ENCODE peak calls at places on chromosomes 16 and 17, in nine cellular contexts. R is gastrocnemius medialis, L is fibroblast of gingiva, E is DMS153, F is T-helper 2 cell, K is RWPE1, Z is left colon, Q is NCI-H1105, Y is choroid plexus epithelial cell. A is an unnamed sample.

GRCh38 chr17:66727634-66728570 is 107.0 kb upstream of the CACNG5 start:
- DNase-seq in E (peak), Q (peak), Y (peak), R (no peak), F (peak), Z (peak), L (peak), K (peak), A (no peak)

GRCh38 chr17:82863941-82864720 is 24.3 kb upstream of the ZNF750 start:
- DNase-seq in Y (peak), L (peak), R (peak), F (peak), K (no peak), E (no peak), Z (no peak), Q (no peak), A (peak)

GRCh38 chr17:48483471-48484131 is 47.2 kb downstream of the HOXB1 start:
- DNase-seq in E (no peak), Y (peak), F (peak), L (peak), K (peak), Z (no peak), Q (no peak), R (no peak), A (peak)

GRCh38 chr17:6454495-6455320 is 10.5 kb downstream of the PIMREG start:
- DNase-seq in R (no peak), Z (no peak), Y (no peak), K (no peak), F (no peak), E (no peak), Q (no peak), L (no peak), A (no peak)

GRCh38 chr16:68179855-68180254 is 56.1 kb downstream of the ESRP2 start:
- DNase-seq in F (no peak), Y (no peak), E (no peak), K (no peak), Z (no peak), Q (no peak), R (no peak), L (no peak), A (no peak)

GRCh38 chr17:63774982-63775290 is 966 bp downstream of the DDX42 start:
- DNase-seq in L (no peak), Z (no peak), Y (no peak), Q (no peak), E (no peak), R (no peak), K (no peak), F (no peak), A (no peak)

GRCh38 chr16:69613283-69614154 is 47.8 kb downstream of the NFAT5 start:
- DNase-seq in E (peak), Q (no peak), Y (peak), F (no peak), R (peak), L (peak), Z (no peak), K (peak), A (no peak)

GRCh38 chr17:81863833-81864768 is 3.8 kb upstream of the P4HB start:
- DNase-seq in Z (no peak), R (no peak), K (no peak), F (no peak), Y (no peak), Q (no peak), E (no peak), L (no peak), A (no peak)

GRCh38 chr16:70706948-70707465 is 21.2 kb upstream of the MTSS2 start:
- DNase-seq in Q (no peak), R (no peak), E (no peak), Y (peak), Z (no peak), K (peak), F (no peak), L (peak), A (peak)

GRCh38 chr16:3659200-3659599 is 4.7 kb downstream of the DNASE1 start:
- DNase-seq in Z (no peak), R (no peak), K (no peak), Y (peak), F (no peak), L (peak), Q (no peak), E (no peak), A (no peak)

GRCh38 chr16:85082553-85083050 is 29.7 kb downstream of the CIBAR2 start:
- DNase-seq in K (no peak), Q (peak), Z (no peak), R (peak), E (no peak), F (no peak), Y (no peak), L (no peak), A (no peak)

GRCh38 chr17:50882851-50883250 is 16.7 kb upstream of the TOB1 start:
- DNase-seq in Z (no peak), R (no peak), Y (peak), L (no peak), K (peak), Q (no peak), F (no peak), E (no peak), A (no peak)

GRCh38 chr16:12173121-12173520 is 196.6 kb downstream of the SNX29 start:
- DNase-seq in R (no peak), Z (no peak), E (no peak), Y (no peak), Q (no peak), F (no peak), L (no peak), K (no peak), A (no peak)

GRCh38 chr16:68396481-68396880 is 51.8 kb downstream of the SMPD3 start:
- DNase-seq in F (peak), Q (no peak), K (peak), Z (peak), E (peak), Y (peak), L (peak), R (no peak), A (no peak)

GRCh38 chr16:27232061-27232841 is 28.9 kb downstream of the KDM8 start:
- DNase-seq in L (no peak), Z (peak), Q (no peak), F (no peak), E (no peak), Y (no peak), K (no peak), R (no peak), A (no peak)

GRCh38 chr16:75506567-75506966 is 11.3 kb upstream of the CHST6 start:
- DNase-seq in R (peak), E (peak), K (peak), Z (no peak), L (peak), Q (no peak), F (no peak), Y (peak), A (no peak)

GRCh38 chr17:40486513-40487370 is 14.7 kb downstream of the TNS4 start:
- DNase-seq in K (no peak), R (no peak), Q (no peak), Y (peak), F (no peak), E (no peak), Z (no peak), L (peak), A (no peak)

GRCh38 chr17:47967607-47968252 is 3.2 kb upstream of the CDK5RAP3 start:
- DNase-seq in E (no peak), R (no peak), Z (peak), L (peak), F (no peak), Q (no peak), K (peak), Y (peak), A (no peak)

GRCh38 chr17:80750263-80750662 is 205.6 kb downstream of the RPTOR start:
- DNase-seq in Z (no peak), Y (no peak), L (no peak), F (no peak), K (no peak), R (no peak), Q (no peak), E (peak), A (no peak)

GRCh38 chr17:12395733-12396354 is 269.8 kb upstream of the MYOCD start:
- DNase-seq in Q (no peak), R (no peak), L (no peak), F (no peak), K (no peak), Y (peak), Z (peak), E (no peak), A (no peak)

GRCh38 chr16:77767211-77767610 is 21.2 kb upstream of the VAT1L start:
- DNase-seq in E (no peak), Q (no peak), Z (no peak), K (no peak), Y (no peak), L (no peak), R (no peak), F (no peak), A (no peak)

GRCh38 chr17:57519199-57519598 is 225.9 kb downstream of the CCDC182 start:
- DNase-seq in K (no peak), R (no peak), Z (no peak), L (peak), Q (no peak), Y (no peak), E (no peak), F (no peak), A (no peak)

GRCh38 chr16:14462811-14463210 is 167.2 kb downstream of the PARN start:
- DNase-seq in F (no peak), Q (no peak), K (peak), Z (no peak), Y (peak), L (no peak), R (no peak), E (no peak), A (no peak)

GRCh38 chr16:14284930-14285541 is 213.9 kb downstream of the MRTFB start:
- DNase-seq in K (peak), Y (peak), L (peak), Q (peak), F (no peak), R (peak), E (peak), Z (no peak), A (peak)

GRCh38 chr16:30031477-30031918 is 427 bp upstream of the TLCD3B start:
- DNase-seq in Y (no peak), R (no peak), Z (no peak), K (no peak), F (no peak), E (no peak), Q (no peak), L (no peak), A (no peak)

GRCh38 chr17:496761-497586 is 144.4 kb upstream of the RPH3AL start:
- DNase-seq in E (no peak), K (no peak), L (no peak), Q (no peak), Z (no peak), R (no peak), Y (peak), F (no peak), A (no peak)

GRCh38 chr16:80807916-80808315 is 3.5 kb upstream of the CDYL2 start:
- DNase-seq in K (no peak), Q (no peak), Y (no peak), R (no peak), L (peak), F (no peak), E (no peak), Z (no peak), A (no peak)

GRCh38 chr16:1784977-1785845 is 2.5 kb downstream of the NUBP2 start:
- DNase-seq in K (no peak), L (no peak), Z (no peak), F (no peak), Y (no peak), E (no peak), R (no peak), Q (no peak), A (no peak)

GRCh38 chr16:50878536-50878935 is 136.7 kb downstream of the CYLD start:
- DNase-seq in E (no peak), F (no peak), K (no peak), R (no peak), Y (no peak), Q (no peak), L (no peak), Z (no peak), A (no peak)

GRCh38 chr17:57104461-57105175 is 19.6 kb downstream of the AKAP1 start:
- DNase-seq in Y (no peak), K (no peak), F (no peak), Q (no peak), L (no peak), R (no peak), E (no peak), Z (no peak), A (no peak)

GRCh38 chr16:68782198-68783174 is 45.4 kb downstream of the CDH1 start:
- DNase-seq in E (no peak), L (no peak), Z (no peak), K (no peak), R (no peak), F (no peak), Q (no peak), Y (no peak), A (no peak)

GRCh38 chr16:69324013-69324531 is 6.3 kb downstream of the PDF start:
- DNase-seq in Q (no peak), F (no peak), Y (no peak), Z (peak), L (no peak), K (no peak), E (no peak), R (no peak), A (no peak)

GRCh38 chr17:57549996-57550395 is 195.1 kb downstream of the CCDC182 start:
- DNase-seq in Y (no peak), E (no peak), R (no peak), Q (no peak), L (no peak), K (no peak), F (no peak), Z (no peak), A (no peak)

GRCh38 chr17:57311281-57312216 is 55.2 kb downstream of the MSI2 start:
- DNase-seq in Z (peak), E (peak), Y (no peak), L (no peak), K (no peak), Q (peak), R (no peak), F (no peak), A (no peak)